ENCODE peak calls at places on chromosomes 5 and 9, in ten cellular contexts. R is GM12891, V is GM23338, M is HCT116, S is transverse colon, J is breast epithelium, W is endothelial cell of umbilical vein, H is spleen, X is suprapubic skin, A is GM12892. I is an unnamed sample.

GRCh38 chr9:115121140-115121710 is 3.3 kb upstream of the TNC start:
- DNase-seq in R (no peak), V (no peak), M (no peak), S (no peak), J (no peak), W (no peak), H (no peak), X (no peak), A (no peak), I (no peak)

GRCh38 chr5:74148321-74148720 is 492.2 kb downstream of the ENC1 start:
- DNase-seq in R (no peak), V (no peak), M (no peak), S (no peak), J (no peak), W (no peak), H (no peak), X (no peak), A (no peak), I (no peak)

GRCh38 chr5:95817430-95817829 is 5.1 kb downstream of the GLRX start:
- DNase-seq in R (no peak), V (peak), M (no peak), S (peak), J (no peak), W (no peak), H (no peak), X (no peak), A (no peak), I (no peak)

GRCh38 chr9:134378901-134379338 is 52.7 kb downstream of the RXRA start:
- DNase-seq in R (no peak), V (no peak), M (peak), S (peak), J (peak), W (no peak), H (no peak), X (no peak), A (no peak), I (no peak)

GRCh38 chr5:911601-912000 is 18.9 kb downstream of the TRIP13 start:
- DNase-seq in R (no peak), V (no peak), M (peak), S (no peak), J (no peak), W (peak), H (no peak), X (no peak), A (no peak), I (no peak)

GRCh38 chr9:132832171-132832570 is 45.9 kb downstream of the AK8 start:
- DNase-seq in R (no peak), V (no peak), M (no peak), S (no peak), J (no peak), W (no peak), H (no peak), X (no peak), A (no peak), I (no peak)

GRCh38 chr5:79935992-79936643 is 54.9 kb downstream of the MTX3 start:
- DNase-seq in R (no peak), V (no peak), M (no peak), S (no peak), J (no peak), W (no peak), H (no peak), X (no peak), A (no peak), I (peak)

GRCh38 chr5:399296-400281 is 43.4 kb upstream of the EXOC3 start:
- DNase-seq in R (peak), V (peak), M (peak), S (peak), J (peak), W (peak), H (peak), X (peak), A (peak), I (peak)

GRCh38 chr5:5658226-5658625 is 235.7 kb downstream of the ICE1 start:
- DNase-seq in R (no peak), V (no peak), M (no peak), S (peak), J (no peak), W (no peak), H (no peak), X (no peak), A (no peak), I (no peak)
- TF ChIP-seq POLR2AphosphoS5 in R (no peak), V (no peak), M (no peak), S (peak), J (no peak), W (no peak), H (no peak), X (no peak), A (no peak), I (no peak)

DNA sequence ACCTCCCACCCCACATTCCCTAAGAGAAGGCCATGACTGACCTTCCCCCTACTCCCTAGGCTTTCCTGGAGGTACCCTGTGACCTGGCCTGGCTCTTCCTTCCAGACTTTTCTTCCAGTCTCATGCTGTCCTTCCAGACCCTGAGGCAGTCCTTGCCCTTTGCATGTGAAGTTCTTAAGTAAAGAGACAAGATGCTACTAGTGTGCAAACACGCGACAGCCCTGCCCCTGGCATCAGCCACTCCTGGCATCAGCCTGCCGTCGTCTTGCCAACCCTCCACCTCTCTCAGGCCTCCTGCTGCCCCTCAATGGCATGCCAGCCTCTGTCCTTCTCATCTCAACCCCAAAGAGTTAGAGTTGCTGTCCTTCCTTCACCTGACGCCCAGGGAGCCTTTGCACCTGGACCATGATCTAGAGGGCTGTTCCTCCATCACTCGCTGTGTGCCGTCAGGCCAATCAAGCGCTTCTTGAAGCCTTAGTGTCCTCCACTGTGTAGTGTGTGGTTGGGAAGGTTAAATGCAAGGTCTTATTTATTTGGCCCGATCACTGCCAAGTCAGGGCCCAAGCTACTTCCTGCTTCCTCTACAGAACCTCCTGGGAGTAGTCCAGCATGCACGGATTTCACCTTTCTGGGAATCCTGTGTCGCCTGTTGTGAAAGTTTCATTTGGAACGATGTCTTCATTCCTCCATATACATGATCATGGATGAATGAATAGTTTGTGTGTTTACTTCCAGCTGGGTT is 61.9 kb downstream of the WWC1 start:
- DNase-seq in R (no peak), V (no peak), M (no peak), S (no peak), J (peak), W (no peak), H (no peak), X (no peak), A (no peak), I (no peak)
- TF ChIP-seq POLR2AphosphoS5 in R (no peak), V (no peak), M (no peak), S (no peak), J (peak), W (no peak), H (no peak), X (no peak), A (no peak), I (no peak)

GRCh38 chr5:158431369-158432029 is 572.6 kb upstream of the CLINT1 start:
- DNase-seq in R (no peak), V (no peak), M (no peak), S (no peak), J (no peak), W (no peak), H (no peak), X (no peak), A (no peak), I (no peak)
- TF ChIP-seq POLR2AphosphoS5 in R (no peak), V (no peak), M (no peak), S (peak), J (no peak), W (no peak), H (no peak), X (peak), A (no peak), I (no peak)

GRCh38 chr5:7714119-7714518 is 136.8 kb downstream of the CFAP90 start:
- DNase-seq in R (no peak), V (no peak), M (no peak), S (no peak), J (no peak), W (no peak), H (no peak), X (no peak), A (no peak), I (no peak)
- TF ChIP-seq POLR2AphosphoS5 in R (no peak), V (no peak), M (no peak), S (no peak), J (no peak), W (no peak), H (no peak), X (no peak), A (no peak), I (no peak)

GRCh38 chr5:155591273-155591672 is 577.7 kb downstream of the KIF4B start:
- DNase-seq in R (no peak), V (no peak), M (no peak), S (no peak), J (no peak), W (no peak), H (no peak), X (no peak), A (no peak), I (no peak)

DNA sequence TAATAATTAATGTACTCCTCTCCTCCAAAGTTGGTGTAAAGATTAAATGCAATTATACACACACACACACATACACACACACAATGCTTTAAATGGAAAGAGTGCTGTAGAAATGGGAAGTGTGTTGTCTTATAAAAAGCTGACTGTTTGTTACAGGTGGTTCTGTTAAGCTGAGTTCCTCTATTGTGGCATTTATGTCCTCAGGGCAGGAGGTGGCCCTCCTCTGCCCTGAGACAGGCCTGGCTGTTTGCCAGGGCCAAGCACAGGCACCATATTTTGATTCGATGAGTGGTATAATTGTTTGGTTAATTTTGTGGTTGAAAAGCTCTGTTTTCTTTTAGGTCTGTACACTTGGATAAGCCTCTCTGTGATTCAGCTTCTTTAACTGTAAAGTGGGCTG is 573.9 kb downstream of the KIF4B start:
- DNase-seq in R (no peak), V (no peak), M (no peak), S (no peak), J (no peak), W (no peak), H (no peak), X (no peak), A (no peak), I (no peak)
- TF ChIP-seq POLR2AphosphoS5 in R (no peak), V (no peak), M (no peak), S (no peak), J (no peak), W (no peak), H (no peak), X (no peak), A (no peak), I (no peak)

DNA sequence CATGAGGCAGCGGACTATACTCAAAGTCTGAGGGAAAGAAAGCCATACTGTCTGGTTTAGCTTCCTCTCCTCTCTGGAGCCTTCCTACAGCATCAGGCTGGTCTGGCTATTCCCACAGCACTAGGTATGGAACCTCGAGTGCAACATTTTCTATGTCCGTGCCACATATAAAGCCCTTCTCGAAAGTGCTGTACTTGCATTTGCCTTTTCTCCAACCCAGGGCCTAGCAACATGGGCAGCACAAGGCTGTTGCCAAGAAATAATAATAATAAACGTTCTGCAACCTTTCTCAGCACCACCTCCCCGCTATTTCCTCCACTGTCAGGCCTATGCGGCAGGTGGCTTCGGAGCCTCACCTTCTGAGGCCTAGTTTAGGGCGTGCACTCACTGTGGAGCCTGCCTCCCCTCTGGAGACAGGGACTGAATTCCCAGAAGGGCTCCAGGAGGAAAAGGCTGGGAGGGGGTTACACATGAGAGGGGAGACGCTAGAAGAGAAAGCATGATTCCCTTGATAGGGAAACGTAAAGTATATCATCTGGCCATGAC is 692 bp downstream of the MED10 start:
- DNase-seq in R (no peak), V (no peak), M (no peak), S (no peak), J (no peak), W (peak), H (no peak), X (no peak), A (no peak), I (no peak)
- TF ChIP-seq POLR2AphosphoS5 in R (no peak), V (no peak), M (no peak), S (no peak), J (no peak), W (no peak), H (no peak), X (no peak), A (no peak), I (no peak)

DNA sequence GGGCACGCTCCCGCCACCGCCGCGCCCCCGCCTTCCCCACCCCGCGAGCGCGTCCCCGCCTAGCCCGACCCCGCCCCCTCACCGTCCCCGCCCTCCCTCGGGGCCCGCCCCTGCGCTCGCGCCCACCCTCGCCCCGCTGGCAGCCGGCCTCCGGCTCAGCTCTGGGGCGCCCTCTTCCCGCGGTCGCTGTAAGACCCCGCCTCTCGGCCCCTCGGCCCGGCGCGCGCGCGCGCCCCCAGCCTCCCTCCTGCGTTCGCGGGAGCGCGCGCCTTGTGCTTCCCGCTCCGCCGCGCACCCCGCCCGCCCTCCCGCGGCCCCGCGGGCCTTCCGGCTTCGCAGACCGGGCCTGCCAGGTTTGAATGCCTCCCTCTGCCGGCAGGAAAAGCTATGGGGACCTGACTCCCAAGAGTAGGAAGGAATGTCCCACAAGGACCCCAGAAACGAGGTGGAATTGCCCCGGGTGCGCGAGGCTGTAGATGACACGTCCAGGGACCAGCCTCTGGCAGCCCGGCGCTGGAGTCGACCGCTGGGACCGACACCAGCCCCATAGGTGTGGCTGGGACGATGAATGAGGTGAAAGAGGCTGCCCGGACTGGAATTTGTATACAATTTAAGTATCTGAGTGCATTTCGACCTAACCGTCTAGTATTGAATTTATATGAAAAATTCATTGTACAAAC is 360 bp upstream of the PTBP3 start:
- DNase-seq in R (peak), V (peak), M (peak), S (peak), J (peak), W (peak), H (peak), X (peak), A (peak), I (peak)
- TF ChIP-seq POLR2AphosphoS5 in R (no peak), V (no peak), M (peak), S (peak), J (peak), W (peak), H (peak), X (peak), A (no peak), I (no peak)

GRCh38 chr5:65125681-65126080 is 356.0 kb downstream of the ADAMTS6 start:
- DNase-seq in R (no peak), V (no peak), M (no peak), S (no peak), J (no peak), W (no peak), H (no peak), X (no peak), A (no peak), I (no peak)

GRCh38 chr5:65128226-65128625 is 353.5 kb downstream of the ADAMTS6 start:
- DNase-seq in R (no peak), V (peak), M (no peak), S (no peak), J (no peak), W (no peak), H (no peak), X (no peak), A (no peak), I (no peak)

GRCh38 chr5:65126192-65126591 is 355.5 kb downstream of the ADAMTS6 start:
- DNase-seq in R (no peak), V (no peak), M (no peak), S (no peak), J (no peak), W (no peak), H (no peak), X (no peak), A (no peak), I (no peak)

GRCh38 chr5:65126670-65127069 is 355.1 kb downstream of the ADAMTS6 start:
- DNase-seq in R (no peak), V (no peak), M (no peak), S (no peak), J (no peak), W (no peak), H (no peak), X (no peak), A (no peak), I (no peak)

GRCh38 chr5:65127181-65127901 is 354.4 kb downstream of the ADAMTS6 start:
- DNase-seq in R (no peak), V (no peak), M (no peak), S (no peak), J (no peak), W (no peak), H (no peak), X (no peak), A (no peak), I (no peak)
- TF ChIP-seq POLR2AphosphoS5 in R (no peak), V (no peak), M (no peak), S (no peak), J (no peak), W (no peak), H (no peak), X (no peak), A (no peak), I (no peak)